ENCODE peak calls at places on chromosomes 16 and 17, in ten cellular contexts. Z, Y, R, O, Q, B, G, D, V and E are unnamed samples.

GRCh38 chr17:66679631-66680517 is 155.0 kb upstream of the CACNG5 start:
- DNase-seq in Z (no peak), Y (no peak), R (no peak), O (no peak), Q (no peak), B (no peak), G (no peak), D (no peak), V (no peak), E (no peak)

GRCh38 chr16:28193530-28194423 is 18.0 kb downstream of the XPO6 start:
- DNase-seq in Z (peak; percentile 68), Y (no peak), R (no peak), O (no peak), Q (no peak), B (no peak), G (no peak), D (peak; percentile 26), V (peak; percentile 24), E (no peak)

GRCh38 chr17:77645441-77646430 is 312.8 kb upstream of the TNRC6C start:
- DNase-seq in Z (no peak), Y (peak; percentile 64), R (no peak), O (no peak), Q (no peak), B (peak; percentile 39), G (peak; percentile 25), D (peak; percentile 71), V (peak; percentile 21), E (no peak)

GRCh38 chr17:80025140-80025539 is 10.5 kb downstream of the TBC1D16 start:
- DNase-seq in Z (no peak), Y (no peak), R (no peak), O (no peak), Q (no peak), B (no peak), G (no peak), D (no peak), V (no peak), E (no peak)

GRCh38 chr16:67087291-67087690 is 22.4 kb upstream of the PHAF1 start:
- DNase-seq in Z (no peak), Y (no peak), R (no peak), O (no peak), Q (no peak), B (no peak), G (no peak), D (no peak), V (no peak), E (no peak)

GRCh38 chr17:2089021-2089422 is 34.1 kb downstream of the HIC1 start:
- DNase-seq in Z (peak; percentile 32), Y (no peak), R (no peak), O (no peak), Q (no peak), B (no peak), G (no peak), D (no peak), V (no peak), E (no peak)

GRCh38 chr16:29809031-29809747 is 2.8 kb upstream of the PRRT2 start:
- DNase-seq in Z (no peak), Y (no peak), R (peak; percentile 69), O (no peak), Q (no peak), B (no peak), G (no peak), D (no peak), V (no peak), E (no peak)

GRCh38 chr17:82520041-82520910 is 744 bp downstream of the FOXK2 start:
- DNase-seq in Z (no peak), Y (peak; percentile 34), R (peak; percentile 68), O (no peak), Q (no peak), B (peak; percentile 31), G (peak; percentile 26), D (peak; percentile 36), V (peak; percentile 18), E (peak; percentile 35)

GRCh38 chr17:49362723-49363117 is 670 bp upstream of the ZNF652 start:
- DNase-seq in Z (no peak), Y (no peak), R (no peak), O (no peak), Q (no peak), B (no peak), G (no peak), D (no peak), V (no peak), E (no peak)

GRCh38 chr17:56793506-56793905 is 40.2 kb downstream of the C17orf67 start:
- DNase-seq in Z (no peak), Y (no peak), R (no peak), O (no peak), Q (no peak), B (no peak), G (no peak), D (no peak), V (no peak), E (no peak)

GRCh38 chr17:36611345-36612072 is 10.1 kb downstream of the MRM1 start:
- DNase-seq in Z (peak; percentile 24), Y (no peak), R (no peak), O (no peak), Q (no peak), B (no peak), G (no peak), D (no peak), V (no peak), E (no peak)

GRCh38 chr16:62665269-62665668 is 629.0 kb upstream of the CDH8 start:
- DNase-seq in Z (no peak), Y (no peak), R (no peak), O (no peak), Q (no peak), B (no peak), G (no peak), D (no peak), V (no peak), E (no peak)

GRCh38 chr17:12721581-12721980 is 55.9 kb downstream of the MYOCD start:
- DNase-seq in Z (no peak), Y (no peak), R (no peak), O (no peak), Q (no peak), B (no peak), G (no peak), D (no peak), V (no peak), E (no peak)

GRCh38 chr17:34068506-34069035 is 186.5 kb upstream of the CCL2 start:
- DNase-seq in Z (no peak), Y (no peak), R (no peak), O (no peak), Q (no peak), B (no peak), G (no peak), D (no peak), V (no peak), E (no peak)

GRCh38 chr16:66265556-66266133 is 100.8 kb upstream of the CDH5 start:
- DNase-seq in Z (no peak), Y (no peak), R (no peak), O (no peak), Q (no peak), B (no peak), G (no peak), D (no peak), V (no peak), E (no peak)